ENCODE peak calls at places on chromosomes 1 and 21, in nine cellular contexts. One of them, this sample, is unnamed.

GRCh38 chr21:45487891-45488600 is 54.2 kb downstream of the SLC19A1 start:
- ATAC-seq in upper lobe of right lung: no peak
- ATAC-seq in A549: no peak
- ATAC-seq in right lobe of liver: no peak
- ATAC-seq in pancreas: no peak
- ATAC-seq in Panc1: peak
- ATAC-seq in DND-41: no peak
- ATAC-seq in left lung: no peak
- ATAC-seq in CD8-positive, alpha-beta T cell: no peak
- ATAC-seq in this sample: no peak

GRCh38 chr1:112628516-112628915 is 8.9 kb downstream of the CAPZA1 start:
- ATAC-seq in upper lobe of right lung: no peak
- ATAC-seq in DND-41: no peak
- ATAC-seq in Panc1: no peak
- ATAC-seq in CD8-positive, alpha-beta T cell: no peak
- ATAC-seq in left lung: no peak
- ATAC-seq in pancreas: no peak
- ATAC-seq in A549: no peak
- ATAC-seq in right lobe of liver: no peak
- ATAC-seq in this sample: no peak

GRCh38 chr1:213724640-213725536 is 262.9 kb upstream of the PROX1 start:
- ATAC-seq in CD8-positive, alpha-beta T cell: no peak
- ATAC-seq in DND-41: no peak
- ATAC-seq in pancreas: peak
- ATAC-seq in A549: no peak
- ATAC-seq in Panc1: no peak
- ATAC-seq in upper lobe of right lung: peak
- ATAC-seq in left lung: peak
- ATAC-seq in right lobe of liver: peak
- ATAC-seq in this sample: peak

GRCh38 chr1:230270185-230270939 is 155.8 kb downstream of the PGBD5 start:
- ATAC-seq in Panc1: no peak
- ATAC-seq in right lobe of liver: no peak
- ATAC-seq in upper lobe of right lung: no peak
- ATAC-seq in DND-41: peak
- ATAC-seq in left lung: no peak
- ATAC-seq in A549: no peak
- ATAC-seq in CD8-positive, alpha-beta T cell: peak
- ATAC-seq in pancreas: no peak
- ATAC-seq in this sample: no peak

GRCh38 chr1:235918481-235918880 is 51.8 kb upstream of the LYST start:
- ATAC-seq in pancreas: no peak
- ATAC-seq in CD8-positive, alpha-beta T cell: no peak
- ATAC-seq in right lobe of liver: no peak
- ATAC-seq in upper lobe of right lung: no peak
- ATAC-seq in A549: no peak
- ATAC-seq in DND-41: no peak
- ATAC-seq in Panc1: no peak
- ATAC-seq in left lung: no peak
- ATAC-seq in this sample: no peak

GRCh38 chr1:176102700-176103244 is 104.3 kb downstream of the COP1 start:
- ATAC-seq in A549: no peak
- ATAC-seq in CD8-positive, alpha-beta T cell: no peak
- ATAC-seq in Panc1: no peak
- ATAC-seq in upper lobe of right lung: no peak
- ATAC-seq in left lung: no peak
- ATAC-seq in right lobe of liver: no peak
- ATAC-seq in DND-41: no peak
- ATAC-seq in pancreas: no peak
- ATAC-seq in this sample: no peak

GRCh38 chr1:69585666-69586065 is 17.9 kb downstream of the LRRC7 start:
- ATAC-seq in left lung: no peak
- ATAC-seq in right lobe of liver: no peak
- ATAC-seq in pancreas: no peak
- ATAC-seq in CD8-positive, alpha-beta T cell: no peak
- ATAC-seq in Panc1: no peak
- ATAC-seq in upper lobe of right lung: no peak
- ATAC-seq in A549: no peak
- ATAC-seq in DND-41: no peak
- ATAC-seq in this sample: no peak

GRCh38 chr1:31588751-31589515 is 12.6 kb downstream of the TINAGL1 start:
- ATAC-seq in upper lobe of right lung: peak
- ATAC-seq in pancreas: peak
- ATAC-seq in left lung: peak
- ATAC-seq in CD8-positive, alpha-beta T cell: no peak
- ATAC-seq in A549: no peak
- ATAC-seq in right lobe of liver: peak
- ATAC-seq in DND-41: no peak
- ATAC-seq in Panc1: peak
- ATAC-seq in this sample: peak

GRCh38 chr21:31873275-31873695 is 465 bp downstream of the HUNK start:
- ATAC-seq in right lobe of liver: peak
- ATAC-seq in left lung: peak
- ATAC-seq in upper lobe of right lung: peak
- ATAC-seq in pancreas: peak
- ATAC-seq in DND-41: no peak
- ATAC-seq in Panc1: peak
- ATAC-seq in CD8-positive, alpha-beta T cell: no peak
- ATAC-seq in A549: peak
- ATAC-seq in this sample: peak

GRCh38 chr1:160618763-160619274 is 28.0 kb downstream of the SLAMF1 start:
- ATAC-seq in upper lobe of right lung: peak
- ATAC-seq in right lobe of liver: peak
- ATAC-seq in A549: peak
- ATAC-seq in pancreas: no peak
- ATAC-seq in left lung: no peak
- ATAC-seq in Panc1: no peak
- ATAC-seq in DND-41: peak
- ATAC-seq in CD8-positive, alpha-beta T cell: peak
- ATAC-seq in this sample: no peak

GRCh38 chr1:35097224-35097623 is 18.0 kb downstream of the ZMYM1 start:
- ATAC-seq in left lung: no peak
- ATAC-seq in A549: no peak
- ATAC-seq in upper lobe of right lung: no peak
- ATAC-seq in CD8-positive, alpha-beta T cell: no peak
- ATAC-seq in pancreas: no peak
- ATAC-seq in DND-41: peak
- ATAC-seq in right lobe of liver: no peak
- ATAC-seq in Panc1: no peak
- ATAC-seq in this sample: no peak

GRCh38 chr1:29786195-29786594 is 549.9 kb downstream of the PTPRU start:
- ATAC-seq in pancreas: no peak
- ATAC-seq in Panc1: no peak
- ATAC-seq in CD8-positive, alpha-beta T cell: no peak
- ATAC-seq in DND-41: no peak
- ATAC-seq in right lobe of liver: no peak
- ATAC-seq in A549: no peak
- ATAC-seq in left lung: no peak
- ATAC-seq in upper lobe of right lung: no peak
- ATAC-seq in this sample: no peak

GRCh38 chr1:78142731-78143130 is 97.0 kb downstream of the GIPC2 start:
- ATAC-seq in Panc1: no peak
- ATAC-seq in CD8-positive, alpha-beta T cell: no peak
- ATAC-seq in upper lobe of right lung: no peak
- ATAC-seq in right lobe of liver: peak
- ATAC-seq in DND-41: no peak
- ATAC-seq in left lung: no peak
- ATAC-seq in pancreas: no peak
- ATAC-seq in A549: no peak
- ATAC-seq in this sample: no peak

GRCh38 chr1:228206582-228207351 is 1.1 kb upstream of the OBSCN start:
- ATAC-seq in right lobe of liver: no peak
- ATAC-seq in upper lobe of right lung: peak
- ATAC-seq in CD8-positive, alpha-beta T cell: no peak
- ATAC-seq in DND-41: no peak
- ATAC-seq in left lung: no peak
- ATAC-seq in pancreas: no peak
- ATAC-seq in Panc1: peak
- ATAC-seq in A549: peak
- ATAC-seq in this sample: no peak

GRCh38 chr1:203764105-203765028 is 616 bp upstream of the LAX1 start:
- ATAC-seq in right lobe of liver: no peak
- ATAC-seq in DND-41: peak
- ATAC-seq in A549: no peak
- ATAC-seq in pancreas: no peak
- ATAC-seq in CD8-positive, alpha-beta T cell: peak
- ATAC-seq in Panc1: peak
- ATAC-seq in upper lobe of right lung: no peak
- ATAC-seq in left lung: no peak
- ATAC-seq in this sample: no peak

GRCh38 chr1:193406901-193407300 is 220.5 kb upstream of the B3GALT2 start:
- ATAC-seq in left lung: peak
- ATAC-seq in CD8-positive, alpha-beta T cell: peak
- ATAC-seq in pancreas: peak
- ATAC-seq in upper lobe of right lung: peak
- ATAC-seq in DND-41: peak
- ATAC-seq in right lobe of liver: peak
- ATAC-seq in A549: peak
- ATAC-seq in Panc1: no peak
- ATAC-seq in this sample: no peak

GRCh38 chr1:230568008-230568407 is 74.3 kb upstream of the COG2 start:
- ATAC-seq in upper lobe of right lung: no peak
- ATAC-seq in left lung: no peak
- ATAC-seq in right lobe of liver: no peak
- ATAC-seq in A549: peak
- ATAC-seq in DND-41: no peak
- ATAC-seq in Panc1: peak
- ATAC-seq in CD8-positive, alpha-beta T cell: no peak
- ATAC-seq in pancreas: peak
- ATAC-seq in this sample: no peak

DNA sequence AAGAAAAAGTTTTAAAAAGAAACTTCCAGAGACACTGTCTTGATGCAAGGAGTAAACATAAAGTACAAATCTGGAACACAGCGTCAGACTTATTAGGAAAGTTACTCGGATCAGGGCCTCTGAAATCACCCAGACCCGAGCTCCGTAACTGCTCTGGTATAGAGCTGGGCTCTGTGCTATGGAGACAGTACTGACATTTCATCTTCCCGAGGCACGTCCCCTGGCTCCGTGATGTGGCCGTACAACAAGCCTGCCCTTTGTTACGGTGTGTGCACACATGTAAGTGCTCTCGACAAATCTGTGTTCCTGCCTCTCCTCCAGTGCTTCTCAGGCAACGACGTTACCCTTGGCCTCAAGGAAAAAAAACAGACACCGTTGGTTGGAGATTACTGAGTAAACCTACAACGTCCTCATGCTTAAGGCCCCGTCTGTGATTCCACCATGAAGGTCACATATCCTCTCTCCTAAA is 107.0 kb upstream of the IRF2BP2 start:
- ATAC-seq in pancreas: no peak
- ATAC-seq in A549: no peak
- ATAC-seq in Panc1: no peak
- ATAC-seq in DND-41: no peak
- ATAC-seq in upper lobe of right lung: peak
- ATAC-seq in right lobe of liver: peak
- ATAC-seq in CD8-positive, alpha-beta T cell: no peak
- ATAC-seq in left lung: peak
- ATAC-seq in this sample: peak
- H3K27ac ChIP-seq in pancreas: no peak
- H3K27ac ChIP-seq in A549: no peak
- H3K27ac ChIP-seq in Panc1: peak
- H3K27ac ChIP-seq in DND-41: no peak
- H3K27ac ChIP-seq in upper lobe of right lung: peak
- H3K27ac ChIP-seq in right lobe of liver: peak
- H3K27ac ChIP-seq in CD8-positive, alpha-beta T cell: no peak
- H3K27ac ChIP-seq in left lung: peak
- H3K27ac ChIP-seq in this sample: peak

DNA sequence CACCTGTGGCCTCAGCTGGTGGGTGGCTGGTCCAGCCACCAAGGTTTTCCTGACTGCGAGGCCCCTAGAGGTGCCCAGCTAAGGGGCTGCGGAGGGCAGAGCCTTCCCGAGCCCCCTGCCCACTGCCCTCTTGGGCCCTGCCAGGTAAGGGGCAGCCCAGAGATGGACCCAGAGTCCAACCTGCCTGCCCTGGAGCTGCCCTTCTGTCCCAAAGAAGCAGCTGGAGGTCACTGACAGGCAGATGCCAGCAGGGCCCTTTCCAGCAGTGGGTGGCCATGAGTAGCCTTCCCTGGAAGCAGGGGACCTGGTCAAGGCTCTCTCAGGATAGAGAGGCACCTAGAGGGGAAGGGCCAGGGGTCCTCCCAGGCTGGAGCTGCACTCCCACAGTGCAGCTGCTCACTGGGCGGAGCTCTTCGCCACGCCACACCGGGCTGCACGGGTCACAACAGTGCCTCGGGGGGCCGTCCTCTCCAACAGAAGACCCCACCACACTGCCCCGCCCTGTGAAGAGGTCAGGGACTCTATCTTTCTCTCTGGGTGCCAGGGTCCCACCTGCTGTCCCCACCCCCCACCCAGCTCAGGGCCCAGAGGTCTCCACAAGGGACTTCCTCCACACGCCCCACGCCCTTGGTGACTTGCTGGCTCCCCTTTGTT is 10.9 kb upstream of the GNB1 start:
- ATAC-seq in left lung: no peak
- ATAC-seq in Panc1: peak
- ATAC-seq in DND-41: no peak
- ATAC-seq in pancreas: no peak
- ATAC-seq in right lobe of liver: no peak
- ATAC-seq in CD8-positive, alpha-beta T cell: no peak
- ATAC-seq in upper lobe of right lung: no peak
- ATAC-seq in A549: no peak
- ATAC-seq in this sample: no peak
- H3K4me3 ChIP-seq in left lung: no peak
- H3K4me3 ChIP-seq in Panc1: no peak
- H3K4me3 ChIP-seq in DND-41: no peak
- H3K4me3 ChIP-seq in pancreas: no peak
- H3K4me3 ChIP-seq in right lobe of liver: no peak
- H3K4me3 ChIP-seq in CD8-positive, alpha-beta T cell: no peak
- H3K4me3 ChIP-seq in upper lobe of right lung: no peak
- H3K4me3 ChIP-seq in A549: no peak
- H3K4me3 ChIP-seq in this sample: no peak

GRCh38 chr1:196385109-196385508 is 223.1 kb downstream of the KCNT2 start:
- ATAC-seq in CD8-positive, alpha-beta T cell: no peak
- ATAC-seq in left lung: no peak
- ATAC-seq in pancreas: no peak
- ATAC-seq in upper lobe of right lung: no peak
- ATAC-seq in A549: no peak
- ATAC-seq in Panc1: no peak
- ATAC-seq in right lobe of liver: no peak
- ATAC-seq in DND-41: no peak
- ATAC-seq in this sample: no peak
- H3K27ac ChIP-seq in CD8-positive, alpha-beta T cell: no peak
- H3K27ac ChIP-seq in left lung: no peak
- H3K27ac ChIP-seq in pancreas: no peak
- H3K27ac ChIP-seq in upper lobe of right lung: no peak
- H3K27ac ChIP-seq in A549: no peak
- H3K27ac ChIP-seq in Panc1: no peak
- H3K27ac ChIP-seq in right lobe of liver: no peak
- H3K27ac ChIP-seq in DND-41: no peak
- H3K27ac ChIP-seq in this sample: no peak

DNA sequence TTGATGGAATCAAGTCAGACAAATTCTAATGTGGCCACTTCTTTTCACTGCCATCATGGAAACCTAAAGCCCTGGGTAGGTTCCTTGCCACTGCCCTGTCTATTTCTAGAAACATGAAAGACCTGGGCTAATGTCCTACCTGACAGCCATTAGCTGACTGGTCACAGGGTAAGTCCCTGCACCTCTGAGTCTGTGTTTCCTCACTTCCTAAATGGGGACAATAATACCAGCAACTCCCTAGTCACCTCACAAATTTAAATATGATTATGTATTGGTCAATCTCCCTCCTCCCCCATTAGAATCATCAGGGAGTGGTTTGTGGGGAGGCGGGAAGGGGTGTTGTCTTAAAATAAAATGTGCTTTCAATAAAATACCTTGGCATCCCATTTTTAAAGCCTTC is 2.2 kb downstream of the CREG1 start:
- ATAC-seq in CD8-positive, alpha-beta T cell: no peak
- ATAC-seq in Panc1: no peak
- ATAC-seq in pancreas: no peak
- ATAC-seq in left lung: no peak
- ATAC-seq in upper lobe of right lung: no peak
- ATAC-seq in DND-41: no peak
- ATAC-seq in right lobe of liver: no peak
- ATAC-seq in A549: no peak
- ATAC-seq in this sample: no peak
- H3K4me3 ChIP-seq in CD8-positive, alpha-beta T cell: no peak
- H3K4me3 ChIP-seq in Panc1: no peak
- H3K4me3 ChIP-seq in pancreas: no peak
- H3K4me3 ChIP-seq in left lung: no peak
- H3K4me3 ChIP-seq in upper lobe of right lung: peak
- H3K4me3 ChIP-seq in DND-41: no peak
- H3K4me3 ChIP-seq in right lobe of liver: no peak
- H3K4me3 ChIP-seq in A549: no peak
- H3K4me3 ChIP-seq in this sample: peak